ENCODE peak calls at places on chromosomes 5 and 9, in eight cellular contexts. One of them, this sample, is unnamed.

GRCh38 chr5:179060116-179061008 is at the start of gene ZNF354C:
- DNase-seq in RWPE1: peak
- DNase-seq in IMR-90: peak
- DNase-seq in spleen: peak
- DNase-seq in heart left ventricle: peak
- DNase-seq in K562: peak
- DNase-seq in CD4-positive, CD25-positive, alpha-beta regulatory T cell: peak
- DNase-seq in dorsolateral prefrontal cortex: peak
- DNase-seq in this sample: peak

GRCh38 chr5:178355662-178356061 is 123.1 kb upstream of the PHYKPL start:
- DNase-seq in RWPE1: no peak
- DNase-seq in IMR-90: no peak
- DNase-seq in spleen: no peak
- DNase-seq in heart left ventricle: no peak
- DNase-seq in K562: no peak
- DNase-seq in CD4-positive, CD25-positive, alpha-beta regulatory T cell: no peak
- DNase-seq in dorsolateral prefrontal cortex: no peak
- DNase-seq in this sample: no peak

GRCh38 chr5:119031047-119031886 is 39.6 kb upstream of the DMXL1 start:
- DNase-seq in RWPE1: no peak
- DNase-seq in IMR-90: no peak
- DNase-seq in spleen: no peak
- DNase-seq in heart left ventricle: no peak
- DNase-seq in K562: no peak
- DNase-seq in CD4-positive, CD25-positive, alpha-beta regulatory T cell: peak
- DNase-seq in dorsolateral prefrontal cortex: no peak
- DNase-seq in this sample: no peak

GRCh38 chr5:62578540-62578939 is at the start of gene LRRC70:
- DNase-seq in RWPE1: no peak
- DNase-seq in IMR-90: peak
- DNase-seq in spleen: no peak
- DNase-seq in heart left ventricle: no peak
- DNase-seq in K562: peak
- DNase-seq in CD4-positive, CD25-positive, alpha-beta regulatory T cell: peak
- DNase-seq in dorsolateral prefrontal cortex: no peak
- DNase-seq in this sample: peak

GRCh38 chr9:18504707-18505106 is 30.8 kb downstream of the ADAMTSL1 start:
- DNase-seq in RWPE1: no peak
- DNase-seq in IMR-90: no peak
- DNase-seq in spleen: peak
- DNase-seq in heart left ventricle: no peak
- DNase-seq in K562: no peak
- DNase-seq in CD4-positive, CD25-positive, alpha-beta regulatory T cell: no peak
- DNase-seq in dorsolateral prefrontal cortex: no peak
- DNase-seq in this sample: no peak

GRCh38 chr9:121372563-121373400 is 2.7 kb upstream of the STOM start:
- DNase-seq in RWPE1: peak
- DNase-seq in IMR-90: peak
- DNase-seq in spleen: no peak
- DNase-seq in heart left ventricle: peak
- DNase-seq in K562: peak
- DNase-seq in CD4-positive, CD25-positive, alpha-beta regulatory T cell: no peak
- DNase-seq in dorsolateral prefrontal cortex: no peak
- DNase-seq in this sample: no peak

GRCh38 chr9:12956261-12956660 is 181.4 kb downstream of the LURAP1L start:
- DNase-seq in RWPE1: no peak
- DNase-seq in IMR-90: no peak
- DNase-seq in spleen: no peak
- DNase-seq in heart left ventricle: no peak
- DNase-seq in K562: no peak
- DNase-seq in CD4-positive, CD25-positive, alpha-beta regulatory T cell: no peak
- DNase-seq in dorsolateral prefrontal cortex: no peak
- DNase-seq in this sample: no peak

GRCh38 chr9:113462781-113463286 is 693 bp upstream of the RGS3 start:
- DNase-seq in RWPE1: no peak
- DNase-seq in IMR-90: no peak
- DNase-seq in spleen: no peak
- DNase-seq in heart left ventricle: no peak
- DNase-seq in K562: no peak
- DNase-seq in CD4-positive, CD25-positive, alpha-beta regulatory T cell: no peak
- DNase-seq in dorsolateral prefrontal cortex: no peak
- DNase-seq in this sample: no peak

GRCh38 chr5:158013939-158014338 is 155.0 kb upstream of the CLINT1 start:
- DNase-seq in RWPE1: peak
- DNase-seq in IMR-90: peak
- DNase-seq in spleen: no peak
- DNase-seq in heart left ventricle: no peak
- DNase-seq in K562: peak
- DNase-seq in CD4-positive, CD25-positive, alpha-beta regulatory T cell: no peak
- DNase-seq in dorsolateral prefrontal cortex: no peak
- DNase-seq in this sample: no peak

GRCh38 chr5:172733179-172733973 is 37.6 kb downstream of the DUSP1 start:
- DNase-seq in RWPE1: peak
- DNase-seq in IMR-90: peak
- DNase-seq in spleen: no peak
- DNase-seq in heart left ventricle: peak
- DNase-seq in K562: no peak
- DNase-seq in CD4-positive, CD25-positive, alpha-beta regulatory T cell: no peak
- DNase-seq in dorsolateral prefrontal cortex: no peak
- DNase-seq in this sample: no peak

GRCh38 chr5:171633776-171634470 is 151.7 kb upstream of the SMIM23 start:
- DNase-seq in RWPE1: no peak
- DNase-seq in IMR-90: no peak
- DNase-seq in spleen: no peak
- DNase-seq in heart left ventricle: no peak
- DNase-seq in K562: no peak
- DNase-seq in CD4-positive, CD25-positive, alpha-beta regulatory T cell: no peak
- DNase-seq in dorsolateral prefrontal cortex: no peak
- DNase-seq in this sample: no peak

GRCh38 chr5:153959134-153959957 is 79.4 kb downstream of the FAM114A2 start:
- DNase-seq in RWPE1: no peak
- DNase-seq in IMR-90: peak
- DNase-seq in spleen: no peak
- DNase-seq in heart left ventricle: no peak
- DNase-seq in K562: no peak
- DNase-seq in CD4-positive, CD25-positive, alpha-beta regulatory T cell: no peak
- DNase-seq in dorsolateral prefrontal cortex: no peak
- DNase-seq in this sample: no peak

GRCh38 chr9:137390553-137391410 is 32.2 kb downstream of the EXD3 start:
- DNase-seq in RWPE1: no peak
- DNase-seq in IMR-90: no peak
- DNase-seq in spleen: no peak
- DNase-seq in heart left ventricle: no peak
- DNase-seq in K562: no peak
- DNase-seq in CD4-positive, CD25-positive, alpha-beta regulatory T cell: no peak
- DNase-seq in dorsolateral prefrontal cortex: peak
- DNase-seq in this sample: no peak

GRCh38 chr5:106089073-106089472 is 1581.7 kb downstream of the EFNA5 start:
- DNase-seq in RWPE1: no peak
- DNase-seq in IMR-90: no peak
- DNase-seq in spleen: no peak
- DNase-seq in heart left ventricle: no peak
- DNase-seq in K562: no peak
- DNase-seq in CD4-positive, CD25-positive, alpha-beta regulatory T cell: no peak
- DNase-seq in dorsolateral prefrontal cortex: no peak
- DNase-seq in this sample: no peak

GRCh38 chr5:38472541-38472940 is 83.9 kb downstream of the LIFR start:
- DNase-seq in RWPE1: no peak
- DNase-seq in IMR-90: no peak
- DNase-seq in spleen: no peak
- DNase-seq in heart left ventricle: no peak
- DNase-seq in K562: no peak
- DNase-seq in CD4-positive, CD25-positive, alpha-beta regulatory T cell: no peak
- DNase-seq in dorsolateral prefrontal cortex: no peak
- DNase-seq in this sample: no peak

GRCh38 chr9:119873877-119874276 is 504.6 kb upstream of the BRINP1 start:
- DNase-seq in RWPE1: no peak
- DNase-seq in IMR-90: no peak
- DNase-seq in spleen: no peak
- DNase-seq in heart left ventricle: no peak
- DNase-seq in K562: no peak
- DNase-seq in CD4-positive, CD25-positive, alpha-beta regulatory T cell: no peak
- DNase-seq in dorsolateral prefrontal cortex: no peak
- DNase-seq in this sample: no peak

GRCh38 chr5:14185336-14186131 is 42.4 kb downstream of the TRIO start:
- DNase-seq in RWPE1: peak
- DNase-seq in IMR-90: peak
- DNase-seq in spleen: no peak
- DNase-seq in heart left ventricle: no peak
- DNase-seq in K562: no peak
- DNase-seq in CD4-positive, CD25-positive, alpha-beta regulatory T cell: no peak
- DNase-seq in dorsolateral prefrontal cortex: no peak
- DNase-seq in this sample: no peak

GRCh38 chr5:132425975-132426524 is 56.5 kb downstream of the SLC22A5 start:
- DNase-seq in RWPE1: no peak
- DNase-seq in IMR-90: no peak
- DNase-seq in spleen: no peak
- DNase-seq in heart left ventricle: no peak
- DNase-seq in K562: no peak
- DNase-seq in CD4-positive, CD25-positive, alpha-beta regulatory T cell: no peak
- DNase-seq in dorsolateral prefrontal cortex: no peak
- DNase-seq in this sample: no peak

GRCh38 chr9:114318416-114318815 is 4.5 kb upstream of the ORM1 start:
- DNase-seq in RWPE1: no peak
- DNase-seq in IMR-90: no peak
- DNase-seq in spleen: no peak
- DNase-seq in heart left ventricle: no peak
- DNase-seq in K562: no peak
- DNase-seq in CD4-positive, CD25-positive, alpha-beta regulatory T cell: no peak
- DNase-seq in dorsolateral prefrontal cortex: no peak
- DNase-seq in this sample: no peak

GRCh38 chr9:4228606-4229005 is 71.3 kb downstream of the GLIS3 start:
- DNase-seq in RWPE1: no peak
- DNase-seq in IMR-90: peak
- DNase-seq in spleen: no peak
- DNase-seq in heart left ventricle: no peak
- DNase-seq in K562: no peak
- DNase-seq in CD4-positive, CD25-positive, alpha-beta regulatory T cell: peak
- DNase-seq in dorsolateral prefrontal cortex: no peak
- DNase-seq in this sample: no peak

GRCh38 chr9:127971357-127972315 is 9.2 kb downstream of the EEIG1 start:
- DNase-seq in RWPE1: no peak
- DNase-seq in IMR-90: no peak
- DNase-seq in spleen: no peak
- DNase-seq in heart left ventricle: peak
- DNase-seq in K562: no peak
- DNase-seq in CD4-positive, CD25-positive, alpha-beta regulatory T cell: peak
- DNase-seq in dorsolateral prefrontal cortex: peak
- DNase-seq in this sample: peak

GRCh38 chr9:93036887-93037475 is 21.5 kb upstream of the SUSD3 start:
- DNase-seq in RWPE1: no peak
- DNase-seq in IMR-90: no peak
- DNase-seq in spleen: peak
- DNase-seq in heart left ventricle: no peak
- DNase-seq in K562: no peak
- DNase-seq in CD4-positive, CD25-positive, alpha-beta regulatory T cell: no peak
- DNase-seq in dorsolateral prefrontal cortex: no peak
- DNase-seq in this sample: no peak

GRCh38 chr9:136527721-136528710 is 17.8 kb downstream of the NOTCH1 start:
- DNase-seq in RWPE1: peak
- DNase-seq in IMR-90: no peak
- DNase-seq in spleen: no peak
- DNase-seq in heart left ventricle: no peak
- DNase-seq in K562: peak
- DNase-seq in CD4-positive, CD25-positive, alpha-beta regulatory T cell: no peak
- DNase-seq in dorsolateral prefrontal cortex: no peak
- DNase-seq in this sample: no peak

GRCh38 chr5:177429248-177430045 is 3.0 kb downstream of the GRK6 start:
- DNase-seq in RWPE1: no peak
- DNase-seq in IMR-90: no peak
- DNase-seq in spleen: peak
- DNase-seq in heart left ventricle: peak
- DNase-seq in K562: peak
- DNase-seq in CD4-positive, CD25-positive, alpha-beta regulatory T cell: peak
- DNase-seq in dorsolateral prefrontal cortex: no peak
- DNase-seq in this sample: peak

GRCh38 chr5:32157078-32157477 is 17.0 kb downstream of the GOLPH3 start:
- DNase-seq in RWPE1: no peak
- DNase-seq in IMR-90: no peak
- DNase-seq in spleen: no peak
- DNase-seq in heart left ventricle: no peak
- DNase-seq in K562: no peak
- DNase-seq in CD4-positive, CD25-positive, alpha-beta regulatory T cell: no peak
- DNase-seq in dorsolateral prefrontal cortex: no peak
- DNase-seq in this sample: no peak

GRCh38 chr5:175654807-175655206 is 3.1 kb upstream of the HRH2 start:
- DNase-seq in RWPE1: no peak
- DNase-seq in IMR-90: no peak
- DNase-seq in spleen: no peak
- DNase-seq in heart left ventricle: no peak
- DNase-seq in K562: peak
- DNase-seq in CD4-positive, CD25-positive, alpha-beta regulatory T cell: no peak
- DNase-seq in dorsolateral prefrontal cortex: no peak
- DNase-seq in this sample: no peak
- H3K27ac ChIP-seq in RWPE1: no peak
- H3K27ac ChIP-seq in IMR-90: no peak
- H3K27ac ChIP-seq in spleen: no peak
- H3K27ac ChIP-seq in heart left ventricle: no peak
- H3K27ac ChIP-seq in K562: no peak
- H3K27ac ChIP-seq in CD4-positive, CD25-positive, alpha-beta regulatory T cell: no peak
- H3K27ac ChIP-seq in dorsolateral prefrontal cortex: peak
- H3K27ac ChIP-seq in this sample: no peak

GRCh38 chr5:139180850-139181785 is 17.1 kb downstream of the SIL1 start:
- DNase-seq in RWPE1: no peak
- DNase-seq in IMR-90: no peak
- DNase-seq in spleen: no peak
- DNase-seq in heart left ventricle: no peak
- DNase-seq in K562: no peak
- DNase-seq in CD4-positive, CD25-positive, alpha-beta regulatory T cell: no peak
- DNase-seq in dorsolateral prefrontal cortex: no peak
- DNase-seq in this sample: no peak
- H3K27ac ChIP-seq in RWPE1: no peak
- H3K27ac ChIP-seq in IMR-90: no peak
- H3K27ac ChIP-seq in spleen: no peak
- H3K27ac ChIP-seq in heart left ventricle: peak
- H3K27ac ChIP-seq in K562: no peak
- H3K27ac ChIP-seq in CD4-positive, CD25-positive, alpha-beta regulatory T cell: no peak
- H3K27ac ChIP-seq in dorsolateral prefrontal cortex: peak
- H3K27ac ChIP-seq in this sample: no peak

GRCh38 chr9:5773324-5773999 is 59.5 kb downstream of the ERMP1 start:
- DNase-seq in RWPE1: no peak
- DNase-seq in IMR-90: no peak
- DNase-seq in spleen: no peak
- DNase-seq in heart left ventricle: no peak
- DNase-seq in K562: no peak
- DNase-seq in CD4-positive, CD25-positive, alpha-beta regulatory T cell: no peak
- DNase-seq in dorsolateral prefrontal cortex: no peak
- DNase-seq in this sample: no peak
- H3K27ac ChIP-seq in RWPE1: no peak
- H3K27ac ChIP-seq in IMR-90: no peak
- H3K27ac ChIP-seq in spleen: no peak
- H3K27ac ChIP-seq in heart left ventricle: no peak
- H3K27ac ChIP-seq in K562: no peak
- H3K27ac ChIP-seq in CD4-positive, CD25-positive, alpha-beta regulatory T cell: no peak
- H3K27ac ChIP-seq in dorsolateral prefrontal cortex: no peak
- H3K27ac ChIP-seq in this sample: no peak

DNA sequence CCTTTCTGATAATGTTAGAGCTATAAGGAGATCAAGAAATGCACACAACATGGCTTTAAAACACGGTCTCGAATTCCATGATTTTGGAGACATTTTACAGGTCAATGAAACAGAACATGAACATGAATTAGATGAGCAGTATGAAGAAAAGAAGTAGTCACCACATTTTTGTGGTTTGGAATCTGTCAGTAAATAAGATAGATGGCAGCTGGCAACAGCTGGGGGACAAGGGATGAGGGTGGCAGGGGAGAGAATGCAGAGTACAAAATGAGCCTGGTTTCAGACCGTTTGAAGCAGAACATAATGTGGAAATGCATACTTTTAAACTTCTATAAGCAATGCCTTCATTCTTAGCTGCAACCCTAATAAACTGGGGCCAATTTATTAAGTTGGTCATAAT is 107.1 kb downstream of the OXCT1 start:
- DNase-seq in RWPE1: no peak
- DNase-seq in IMR-90: peak
- DNase-seq in spleen: no peak
- DNase-seq in heart left ventricle: no peak
- DNase-seq in K562: no peak
- DNase-seq in CD4-positive, CD25-positive, alpha-beta regulatory T cell: no peak
- DNase-seq in dorsolateral prefrontal cortex: no peak
- DNase-seq in this sample: no peak
- H3K27ac ChIP-seq in RWPE1: no peak
- H3K27ac ChIP-seq in IMR-90: no peak
- H3K27ac ChIP-seq in spleen: no peak
- H3K27ac ChIP-seq in heart left ventricle: no peak
- H3K27ac ChIP-seq in K562: no peak
- H3K27ac ChIP-seq in CD4-positive, CD25-positive, alpha-beta regulatory T cell: no peak
- H3K27ac ChIP-seq in dorsolateral prefrontal cortex: peak
- H3K27ac ChIP-seq in this sample: no peak